ENCODE peak calls at places on chromosomes 6 and 20, in eight cellular contexts. One of them, this sample, is unnamed.

GRCh38 chr6:13865132-13865531 is 50.8 kb upstream of the MCUR1 start:
- DNase-seq in effector CD4-positive, alpha-beta T cell: no peak
- DNase-seq in WTC11: no peak
- DNase-seq in Caki2: no peak
- DNase-seq in cardiac septum: no peak
- DNase-seq in stimulated activated CD4-positive, alpha-beta T cell treated with anti-CD3 and anti-CD28 coated beads, TNF-alpha, amount 100 ng/mL, for 1 hour: no peak
- DNase-seq in HCEC 1CT: no peak
- DNase-seq in HTR-8/SVneo: no peak
- DNase-seq in this sample: no peak

GRCh38 chr6:140879861-140880260 is 1252.9 kb upstream of the GJE1 start:
- DNase-seq in WTC11: no peak
- DNase-seq in HCEC 1CT: peak; percentile 79
- DNase-seq in HTR-8/SVneo: no peak
- DNase-seq in stimulated activated CD4-positive, alpha-beta T cell treated with anti-CD3 and anti-CD28 coated beads, TNF-alpha, amount 100 ng/mL, for 1 hour: no peak
- DNase-seq in cardiac septum: no peak
- DNase-seq in Caki2: peak; percentile 70
- DNase-seq in effector CD4-positive, alpha-beta T cell: no peak
- DNase-seq in this sample: no peak

GRCh38 chr20:50191065-50191565 is 485 bp downstream of the CEBPB start:
- DNase-seq in Caki2: no peak
- DNase-seq in cardiac septum: peak; percentile 85
- DNase-seq in WTC11: no peak
- DNase-seq in stimulated activated CD4-positive, alpha-beta T cell treated with anti-CD3 and anti-CD28 coated beads, TNF-alpha, amount 100 ng/mL, for 1 hour: peak; percentile 23
- DNase-seq in HCEC 1CT: peak; percentile 66
- DNase-seq in effector CD4-positive, alpha-beta T cell: peak; percentile 41
- DNase-seq in HTR-8/SVneo: no peak
- DNase-seq in this sample: peak; percentile 54

GRCh38 chr6:163404825-163405265 is 9.7 kb upstream of the QKI start:
- DNase-seq in HTR-8/SVneo: no peak
- DNase-seq in Caki2: no peak
- DNase-seq in cardiac septum: no peak
- DNase-seq in WTC11: no peak
- DNase-seq in stimulated activated CD4-positive, alpha-beta T cell treated with anti-CD3 and anti-CD28 coated beads, TNF-alpha, amount 100 ng/mL, for 1 hour: no peak
- DNase-seq in HCEC 1CT: no peak
- DNase-seq in effector CD4-positive, alpha-beta T cell: no peak
- DNase-seq in this sample: no peak

GRCh38 chr6:170063851-170064617 is 226.8 kb downstream of the DLL1 start:
- DNase-seq in HTR-8/SVneo: peak; percentile 19
- DNase-seq in effector CD4-positive, alpha-beta T cell: no peak
- DNase-seq in stimulated activated CD4-positive, alpha-beta T cell treated with anti-CD3 and anti-CD28 coated beads, TNF-alpha, amount 100 ng/mL, for 1 hour: no peak
- DNase-seq in WTC11: no peak
- DNase-seq in cardiac septum: peak; percentile 71
- DNase-seq in Caki2: no peak
- DNase-seq in HCEC 1CT: no peak
- DNase-seq in this sample: no peak

GRCh38 chr6:161443868-161444267 is 170.0 kb upstream of the AGPAT4 start:
- DNase-seq in Caki2: peak; percentile 7
- DNase-seq in WTC11: peak; percentile 59
- DNase-seq in effector CD4-positive, alpha-beta T cell: no peak
- DNase-seq in HTR-8/SVneo: no peak
- DNase-seq in stimulated activated CD4-positive, alpha-beta T cell treated with anti-CD3 and anti-CD28 coated beads, TNF-alpha, amount 100 ng/mL, for 1 hour: no peak
- DNase-seq in HCEC 1CT: no peak
- DNase-seq in cardiac septum: no peak
- DNase-seq in this sample: no peak

GRCh38 chr6:69584913-69585729 is 211.7 kb downstream of the LMBRD1 start:
- DNase-seq in HCEC 1CT: no peak
- DNase-seq in stimulated activated CD4-positive, alpha-beta T cell treated with anti-CD3 and anti-CD28 coated beads, TNF-alpha, amount 100 ng/mL, for 1 hour: no peak
- DNase-seq in HTR-8/SVneo: no peak
- DNase-seq in Caki2: no peak
- DNase-seq in WTC11: no peak
- DNase-seq in cardiac septum: no peak
- DNase-seq in effector CD4-positive, alpha-beta T cell: no peak
- DNase-seq in this sample: no peak

GRCh38 chr6:133817460-133818047 is 71.4 kb upstream of the TCF21 start:
- DNase-seq in stimulated activated CD4-positive, alpha-beta T cell treated with anti-CD3 and anti-CD28 coated beads, TNF-alpha, amount 100 ng/mL, for 1 hour: no peak
- DNase-seq in WTC11: peak; percentile 88
- DNase-seq in HCEC 1CT: no peak
- DNase-seq in HTR-8/SVneo: no peak
- DNase-seq in Caki2: no peak
- DNase-seq in cardiac septum: no peak
- DNase-seq in effector CD4-positive, alpha-beta T cell: peak; percentile 12
- DNase-seq in this sample: no peak

GRCh38 chr20:4122931-4123330 is 107.6 kb upstream of the RNF24 start:
- DNase-seq in HTR-8/SVneo: no peak
- DNase-seq in WTC11: no peak
- DNase-seq in stimulated activated CD4-positive, alpha-beta T cell treated with anti-CD3 and anti-CD28 coated beads, TNF-alpha, amount 100 ng/mL, for 1 hour: no peak
- DNase-seq in Caki2: no peak
- DNase-seq in HCEC 1CT: no peak
- DNase-seq in cardiac septum: no peak
- DNase-seq in effector CD4-positive, alpha-beta T cell: no peak
- DNase-seq in this sample: no peak

GRCh38 chr20:38113401-38114325 is 51.4 kb downstream of the TGM2 start:
- DNase-seq in Caki2: peak; percentile 55
- DNase-seq in effector CD4-positive, alpha-beta T cell: no peak
- DNase-seq in cardiac septum: no peak
- DNase-seq in HCEC 1CT: peak; percentile 34
- DNase-seq in stimulated activated CD4-positive, alpha-beta T cell treated with anti-CD3 and anti-CD28 coated beads, TNF-alpha, amount 100 ng/mL, for 1 hour: no peak
- DNase-seq in WTC11: peak; percentile 81
- DNase-seq in HTR-8/SVneo: peak; percentile 51
- DNase-seq in this sample: no peak

GRCh38 chr20:37302981-37303380 is 13.5 kb downstream of the MANBAL start:
- DNase-seq in cardiac septum: no peak
- DNase-seq in HCEC 1CT: no peak
- DNase-seq in stimulated activated CD4-positive, alpha-beta T cell treated with anti-CD3 and anti-CD28 coated beads, TNF-alpha, amount 100 ng/mL, for 1 hour: no peak
- DNase-seq in effector CD4-positive, alpha-beta T cell: no peak
- DNase-seq in HTR-8/SVneo: no peak
- DNase-seq in Caki2: no peak
- DNase-seq in WTC11: no peak
- DNase-seq in this sample: no peak

GRCh38 chr20:38581013-38581412 is at the start of gene ADIG:
- DNase-seq in stimulated activated CD4-positive, alpha-beta T cell treated with anti-CD3 and anti-CD28 coated beads, TNF-alpha, amount 100 ng/mL, for 1 hour: no peak
- DNase-seq in HCEC 1CT: no peak
- DNase-seq in WTC11: no peak
- DNase-seq in HTR-8/SVneo: no peak
- DNase-seq in Caki2: peak; percentile 37
- DNase-seq in effector CD4-positive, alpha-beta T cell: no peak
- DNase-seq in cardiac septum: no peak
- DNase-seq in this sample: no peak

GRCh38 chr6:134168580-134169223 is 116.3 kb upstream of the SLC2A12 start:
- DNase-seq in effector CD4-positive, alpha-beta T cell: no peak
- DNase-seq in WTC11: no peak
- DNase-seq in cardiac septum: no peak
- DNase-seq in stimulated activated CD4-positive, alpha-beta T cell treated with anti-CD3 and anti-CD28 coated beads, TNF-alpha, amount 100 ng/mL, for 1 hour: no peak
- DNase-seq in HTR-8/SVneo: no peak
- DNase-seq in Caki2: no peak
- DNase-seq in HCEC 1CT: no peak
- DNase-seq in this sample: no peak

GRCh38 chr6:45209762-45210161 is 118.4 kb upstream of the RUNX2 start:
- DNase-seq in WTC11: no peak
- DNase-seq in cardiac septum: no peak
- DNase-seq in effector CD4-positive, alpha-beta T cell: no peak
- DNase-seq in Caki2: no peak
- DNase-seq in HTR-8/SVneo: no peak
- DNase-seq in stimulated activated CD4-positive, alpha-beta T cell treated with anti-CD3 and anti-CD28 coated beads, TNF-alpha, amount 100 ng/mL, for 1 hour: no peak
- DNase-seq in HCEC 1CT: peak; percentile 25
- DNase-seq in this sample: no peak

GRCh38 chr20:37316116-37316774 is 26.8 kb downstream of the MANBAL start:
- DNase-seq in Caki2: no peak
- DNase-seq in effector CD4-positive, alpha-beta T cell: no peak
- DNase-seq in cardiac septum: peak; percentile 66
- DNase-seq in stimulated activated CD4-positive, alpha-beta T cell treated with anti-CD3 and anti-CD28 coated beads, TNF-alpha, amount 100 ng/mL, for 1 hour: no peak
- DNase-seq in HTR-8/SVneo: no peak
- DNase-seq in HCEC 1CT: no peak
- DNase-seq in WTC11: no peak
- DNase-seq in this sample: no peak

GRCh38 chr20:9609892-9610502 is 95.6 kb downstream of the LAMP5 start:
- DNase-seq in WTC11: peak; percentile 76
- DNase-seq in effector CD4-positive, alpha-beta T cell: no peak
- DNase-seq in stimulated activated CD4-positive, alpha-beta T cell treated with anti-CD3 and anti-CD28 coated beads, TNF-alpha, amount 100 ng/mL, for 1 hour: no peak
- DNase-seq in HTR-8/SVneo: peak; percentile 34
- DNase-seq in cardiac septum: no peak
- DNase-seq in Caki2: peak; percentile 61
- DNase-seq in HCEC 1CT: peak; percentile 41
- DNase-seq in this sample: no peak

GRCh38 chr6:107612762-107613415 is 123.0 kb downstream of the SOBP start:
- DNase-seq in stimulated activated CD4-positive, alpha-beta T cell treated with anti-CD3 and anti-CD28 coated beads, TNF-alpha, amount 100 ng/mL, for 1 hour: no peak
- DNase-seq in HCEC 1CT: no peak
- DNase-seq in effector CD4-positive, alpha-beta T cell: no peak
- DNase-seq in WTC11: no peak
- DNase-seq in Caki2: no peak
- DNase-seq in cardiac septum: no peak
- DNase-seq in HTR-8/SVneo: no peak
- DNase-seq in this sample: no peak

GRCh38 chr6:36539814-36540568 is 7.3 kb downstream of the STK38 start:
- DNase-seq in HTR-8/SVneo: no peak
- DNase-seq in Caki2: no peak
- DNase-seq in effector CD4-positive, alpha-beta T cell: no peak
- DNase-seq in stimulated activated CD4-positive, alpha-beta T cell treated with anti-CD3 and anti-CD28 coated beads, TNF-alpha, amount 100 ng/mL, for 1 hour: no peak
- DNase-seq in cardiac septum: no peak
- DNase-seq in HCEC 1CT: no peak
- DNase-seq in WTC11: no peak
- DNase-seq in this sample: no peak

GRCh38 chr20:63740501-63741353 is 1.2 kb downstream of the SLC2A4RG start:
- DNase-seq in stimulated activated CD4-positive, alpha-beta T cell treated with anti-CD3 and anti-CD28 coated beads, TNF-alpha, amount 100 ng/mL, for 1 hour: no peak
- DNase-seq in Caki2: peak; percentile 96
- DNase-seq in HTR-8/SVneo: peak; percentile 100
- DNase-seq in cardiac septum: peak; percentile 93
- DNase-seq in HCEC 1CT: peak; percentile 85
- DNase-seq in WTC11: peak; percentile 75
- DNase-seq in effector CD4-positive, alpha-beta T cell: peak; percentile 36
- DNase-seq in this sample: no peak

GRCh38 chr20:860891-861290 is 27.4 kb downstream of the FAM110A start:
- DNase-seq in HTR-8/SVneo: no peak
- DNase-seq in stimulated activated CD4-positive, alpha-beta T cell treated with anti-CD3 and anti-CD28 coated beads, TNF-alpha, amount 100 ng/mL, for 1 hour: no peak
- DNase-seq in cardiac septum: no peak
- DNase-seq in Caki2: no peak
- DNase-seq in effector CD4-positive, alpha-beta T cell: no peak
- DNase-seq in HCEC 1CT: no peak
- DNase-seq in WTC11: no peak
- DNase-seq in this sample: no peak

This sample was measured in CD8-positive, alpha-beta T cell.